ENCODE peak calls at places on chromosomes 6 and 20, in ten cellular contexts. G, T, A, O, K, W, M, B, D and C are unnamed samples.

GRCh38 chr20:9179193-9179802 is 110.4 kb downstream of the PLCB4 start:
- DNase-seq in B (peak), O (no peak), D (no peak), K (peak), W (no peak), A (no peak), T (no peak), M (no peak), G (no peak), C (no peak)

GRCh38 chr20:38825901-38826625 is 20.6 kb downstream of the PPP1R16B start:
- DNase-seq in M (no peak), A (no peak), D (no peak), O (no peak), T (no peak), K (peak), G (peak), W (peak), B (peak), C (no peak)

GRCh38 chr20:25247666-25248500 is at the start of gene PYGB:
- DNase-seq in K (peak), T (peak), A (peak), G (no peak), W (peak), O (peak), B (peak), D (peak), M (peak), C (peak)

GRCh38 chr20:44203161-44203560 is 7.4 kb downstream of the OSER1 start:
- DNase-seq in D (no peak), O (no peak), T (no peak), W (no peak), B (no peak), G (no peak), M (no peak), K (peak), A (no peak), C (no peak)

GRCh38 chr6:39202166-39202565 is 27.1 kb downstream of the KCNK5 start:
- DNase-seq in O (no peak), A (no peak), D (no peak), M (no peak), W (no peak), K (no peak), B (no peak), T (no peak), G (no peak), C (no peak)

GRCh38 chr20:33433465-33433864 is 10.1 kb downstream of the SNTA1 start:
- DNase-seq in O (no peak), W (no peak), K (no peak), G (no peak), A (no peak), D (no peak), M (no peak), B (no peak), T (no peak), C (no peak)

GRCh38 chr6:29723666-29724588 is 693 bp downstream of the HLA-F start:
- DNase-seq in T (peak), A (peak), W (peak), G (no peak), B (peak), M (peak), D (no peak), O (no peak), K (no peak), C (no peak)

GRCh38 chr20:20261159-20261558 is 106.7 kb upstream of the INSM1 start:
- DNase-seq in W (no peak), O (no peak), T (no peak), B (no peak), A (no peak), M (no peak), D (no peak), K (no peak), G (no peak), C (no peak)

GRCh38 chr6:88609973-88610372 is 353.4 kb downstream of the RNGTT start:
- DNase-seq in B (no peak), W (no peak), M (no peak), G (no peak), D (no peak), K (no peak), T (no peak), A (no peak), O (no peak), C (no peak)

GRCh38 chr20:4820833-4821518 is 99.3 kb downstream of the PRND start:
- DNase-seq in G (no peak), M (no peak), O (no peak), A (no peak), D (peak), B (peak), T (no peak), K (peak), W (no peak), C (peak)

GRCh38 chr6:109224994-109225393 is 129.7 kb downstream of the CEP57L1 start:
- DNase-seq in T (no peak), W (no peak), D (no peak), B (no peak), G (no peak), M (no peak), K (no peak), A (no peak), O (no peak), C (no peak)

GRCh38 chr6:107118976-107119375 is 3.7 kb upstream of the BEND3 start:
- DNase-seq in M (no peak), O (no peak), K (no peak), G (no peak), W (no peak), A (no peak), B (peak), D (no peak), T (no peak), C (no peak)

GRCh38 chr6:47633141-47633540 is 65.2 kb upstream of the ADGRF4 start:
- DNase-seq in B (peak), T (no peak), G (no peak), A (no peak), D (no peak), M (no peak), K (no peak), W (no peak), O (no peak), C (no peak)

GRCh38 chr6:105748737-105749161 is 337.4 kb upstream of the PRDM1 start:
- DNase-seq in O (no peak), M (no peak), K (peak), T (no peak), B (peak), A (no peak), G (no peak), D (peak), W (no peak), C (no peak)

GRCh38 chr6:130961148-130961547 is 101.9 kb downstream of the EPB41L2 start:
- DNase-seq in B (no peak), G (no peak), O (no peak), W (no peak), K (no peak), T (no peak), M (no peak), D (no peak), A (no peak), C (no peak)